ENCODE peak calls at places on chromosomes 12 and 14, in six cellular contexts. K, I, N, U, F and R are unnamed samples.

GRCh38 chr14:106346534-106347290 is 820.3 kb downstream of the TMEM121 start:
- DNase-seq in N (no peak), F (no peak), U (no peak), K (no peak), I (no peak), R (peak)

GRCh38 chr12:122366685-122367475 is 55.6 kb downstream of the CLIP1 start:
- DNase-seq in K (no peak), N (no peak), I (no peak), F (peak), U (no peak), R (no peak)

GRCh38 chr12:93311827-93312226 is 65.9 kb upstream of the NUDT4 start:
- DNase-seq in F (no peak), N (no peak), K (no peak), I (no peak), U (no peak), R (no peak)

GRCh38 chr12:91432079-91432478 is 249.5 kb upstream of the DCN start:
- DNase-seq in K (no peak), N (no peak), I (no peak), F (peak), U (no peak), R (no peak)

GRCh38 chr12:50533203-50533584 is 28.4 kb downstream of the DIP2B start:
- DNase-seq in K (no peak), U (no peak), I (no peak), N (no peak), F (no peak), R (no peak)

GRCh38 chr12:51171884-51172514 is 936 bp downstream of the TFCP2 start:
- DNase-seq in K (no peak), N (no peak), F (peak), U (no peak), I (peak), R (no peak)

GRCh38 chr12:15932975-15933374 is 21.8 kb downstream of the DERA start:
- DNase-seq in I (no peak), N (no peak), U (no peak), K (no peak), F (no peak), R (no peak)

GRCh38 chr12:124663771-124664366 is 96.5 kb upstream of the NCOR2 start:
- DNase-seq in F (no peak), I (no peak), K (no peak), U (no peak), N (no peak), R (no peak)

DNA sequence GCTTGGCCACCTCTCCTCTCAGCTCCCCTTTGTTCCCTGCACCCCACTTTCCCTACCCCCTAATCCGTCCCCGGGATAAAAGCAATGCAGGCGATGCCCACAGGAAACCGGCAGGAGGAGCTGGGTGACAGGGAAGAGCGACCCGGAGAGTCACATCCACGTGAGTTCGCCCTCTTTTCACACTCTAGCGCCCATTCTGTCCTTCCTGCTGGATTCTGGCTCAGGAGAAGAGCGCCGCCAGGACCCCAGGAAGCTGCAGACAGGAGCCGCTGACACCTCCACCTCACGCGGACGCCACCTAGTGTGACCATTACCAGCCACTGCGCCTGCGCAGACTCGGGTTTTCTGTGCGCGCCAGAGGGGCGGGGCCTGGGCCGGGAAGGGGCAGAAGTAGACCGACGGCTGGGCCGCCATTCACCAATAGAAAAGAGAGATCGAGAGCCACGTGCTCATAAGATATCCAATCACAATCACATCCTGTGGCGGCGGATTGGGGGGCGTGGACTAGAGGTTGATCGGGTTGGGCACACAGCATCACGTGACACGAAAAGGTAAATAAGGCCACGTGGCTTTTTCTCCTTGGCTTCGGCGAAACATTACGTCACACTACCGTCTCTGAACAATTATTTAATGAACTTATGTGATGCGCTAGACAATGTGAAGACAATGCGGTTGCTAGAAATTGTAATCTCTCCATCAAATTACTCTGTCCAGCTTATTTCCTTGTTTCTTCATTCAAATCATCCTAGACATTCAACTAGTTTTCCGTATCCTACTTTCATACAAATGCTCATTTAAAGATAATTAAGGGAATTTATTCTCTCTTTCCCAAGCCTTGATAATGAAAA is 10.1 kb downstream of the PLA2G1B start:
- DNase-seq in K (peak), U (peak), N (peak), F (peak), I (peak), R (peak)
- H3K27ac ChIP-seq in K (peak), U (peak), N (peak), F (peak), I (peak), R (peak)

DNA sequence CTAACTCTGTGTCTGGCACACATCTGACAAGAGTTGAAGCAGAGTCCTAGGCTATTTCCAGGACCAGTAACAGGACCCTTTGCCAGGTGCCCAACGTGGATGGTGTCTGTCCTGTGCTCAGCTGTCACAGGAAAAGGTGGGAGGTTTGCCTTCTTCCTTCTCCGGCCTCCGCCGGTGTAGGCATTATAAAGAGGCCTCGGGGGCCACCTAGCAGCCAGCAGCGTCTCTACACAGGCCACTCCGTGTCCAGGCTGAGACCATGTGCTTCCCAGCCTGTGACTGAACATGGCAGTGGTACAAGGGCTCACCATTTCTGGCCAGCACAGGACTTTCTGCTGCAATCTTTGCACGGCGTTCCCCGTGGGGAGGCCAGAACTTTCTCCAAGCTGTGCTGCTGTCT is 60.7 kb upstream of the GPATCH2L start:
- DNase-seq in I (no peak), K (no peak), F (peak), U (peak), N (peak), R (no peak)
- TF ChIP-seq CTCF in I (no peak), K (peak), F (no peak), U (no peak), N (no peak), R (no peak)

DNA sequence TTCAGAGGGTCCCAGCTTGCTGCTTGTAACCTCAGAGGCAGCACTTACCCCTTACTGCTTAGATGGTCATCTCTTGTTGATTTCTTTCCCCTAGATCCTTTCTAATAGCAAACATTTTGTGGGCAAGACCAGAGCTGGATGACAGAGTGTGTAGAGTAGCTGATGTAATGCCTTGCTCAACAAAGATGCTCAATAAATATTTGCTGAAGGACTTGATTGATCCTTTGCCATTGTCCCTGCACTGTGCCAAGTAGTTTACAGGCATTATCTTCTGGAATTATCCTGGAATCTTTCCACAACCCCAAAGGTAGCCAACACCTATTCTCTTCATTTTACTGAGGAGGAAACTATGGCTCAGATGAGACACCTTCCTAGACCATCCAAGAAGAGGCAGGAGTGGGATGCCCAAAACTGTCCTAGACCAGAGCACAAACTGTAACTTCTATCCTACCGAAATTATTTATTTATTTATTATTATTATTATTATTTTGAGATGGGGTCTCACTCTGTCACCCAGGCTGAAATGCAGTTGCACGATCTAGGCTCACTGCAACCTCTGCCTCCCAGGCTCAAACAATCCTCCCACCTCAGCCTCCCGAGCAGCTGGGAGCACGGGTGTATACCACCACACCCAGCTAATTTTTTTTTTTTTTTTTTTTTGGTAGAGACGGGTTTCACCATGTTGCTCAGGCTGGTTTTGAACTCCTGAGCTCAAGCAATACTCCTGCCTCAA is 1.4 kb downstream of the MMAB start:
- DNase-seq in K (no peak), N (no peak), F (no peak), U (no peak), I (no peak), R (no peak)
- H3K4me3 ChIP-seq in K (peak), N (no peak), F (no peak), U (no peak), I (no peak), R (no peak)

GRCh38 chr12:54010053-54010971 is 1.5 kb downstream of the HOXC8 start:
- DNase-seq in K (no peak), I (no peak), U (no peak), F (no peak), N (no peak), R (no peak)

GRCh38 chr12:54009171-54010052 is 627 bp downstream of the HOXC8 start:
- DNase-seq in I (no peak), U (no peak), K (no peak), F (no peak), N (no peak), R (no peak)

GRCh38 chr12:54006700-54007220 is 2.0 kb upstream of the HOXC8 start:
- DNase-seq in U (no peak), I (no peak), N (no peak), K (no peak), F (no peak), R (no peak)

GRCh38 chr12:54007538-54008259 is 1.1 kb upstream of the HOXC8 start:
- DNase-seq in F (no peak), I (no peak), U (no peak), N (no peak), K (no peak), R (no peak)

DNA sequence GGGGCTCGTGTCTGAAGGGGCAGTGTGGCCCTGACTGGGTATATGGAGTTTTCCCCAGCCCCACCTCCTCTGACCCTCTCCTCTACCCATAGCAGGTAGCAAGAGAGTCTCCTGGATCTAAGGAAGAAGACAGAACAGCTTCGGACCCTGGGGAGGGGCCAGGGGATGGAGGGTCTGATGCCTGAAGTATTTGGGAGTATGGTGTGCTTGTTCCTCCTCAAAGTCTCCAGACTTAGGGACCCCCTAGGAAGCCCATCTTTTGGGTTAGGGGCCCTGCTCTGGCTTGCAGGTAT is 579 bp upstream of the HOXC8 start:
- DNase-seq in F (no peak), N (no peak), I (no peak), K (no peak), U (no peak), R (no peak)
- H3K27ac ChIP-seq in F (no peak), N (no peak), I (no peak), K (no peak), U (peak), R (no peak)

DNA sequence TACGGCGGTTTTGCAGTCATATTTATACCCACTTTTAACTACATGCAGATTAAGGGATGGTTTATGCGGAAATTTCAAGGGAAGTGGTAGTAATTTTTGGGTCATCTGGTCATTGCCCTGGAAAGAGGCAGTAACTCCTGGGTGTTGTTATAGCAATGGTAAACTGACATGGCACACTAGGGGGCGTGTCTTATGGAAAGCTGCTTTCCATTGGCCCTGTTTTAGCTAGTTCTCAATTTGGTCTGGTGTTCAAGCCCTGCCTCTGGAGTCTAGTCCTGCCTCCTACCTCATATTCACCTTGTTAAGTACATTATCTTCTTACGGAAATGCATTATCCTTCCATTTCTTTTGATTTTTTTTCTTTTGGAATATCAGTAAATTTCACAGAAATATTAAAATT is 1.7 kb upstream of the IAPP start:
- DNase-seq in N (no peak), I (no peak), K (no peak), F (no peak), U (no peak), R (no peak)
- TF ChIP-seq CTCF in N (no peak), I (no peak), K (no peak), F (no peak), U (no peak), R (no peak)

GRCh38 chr12:100499416-100499815 is 25.8 kb downstream of the NR1H4 start:
- DNase-seq in I (no peak), N (no peak), U (no peak), K (no peak), F (no peak), R (no peak)

GRCh38 chr12:100503228-100503628 is 29.6 kb downstream of the NR1H4 start:
- DNase-seq in U (no peak), K (no peak), N (no peak), F (no peak), I (no peak), R (no peak)

DNA sequence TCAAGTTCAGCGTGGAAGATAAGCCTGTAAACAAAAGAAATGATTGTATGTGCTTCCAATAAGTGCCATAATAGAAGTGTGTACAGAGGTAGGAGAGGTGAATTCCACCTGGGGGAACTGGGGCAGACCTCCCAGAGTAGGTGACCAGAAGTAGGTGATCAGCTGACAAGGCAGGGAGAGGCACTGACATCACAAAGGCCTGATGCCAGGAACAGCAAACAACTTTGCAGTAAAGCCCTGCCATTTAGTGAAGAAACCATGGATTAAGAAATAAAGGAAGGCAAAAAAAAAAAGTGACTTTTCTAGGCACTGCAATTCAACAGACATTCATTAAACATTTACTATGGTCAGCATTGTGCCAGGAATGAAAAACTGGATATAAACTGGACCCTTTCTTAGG is 31.2 kb downstream of the NR1H4 start:
- DNase-seq in U (no peak), I (peak), F (no peak), N (no peak), K (no peak), R (no peak)
- H3K4me3 ChIP-seq in U (no peak), I (no peak), F (no peak), N (no peak), K (no peak), R (no peak)

GRCh38 chr12:47321436-47321835 is 241.7 kb upstream of the AMIGO2 start:
- DNase-seq in F (no peak), N (no peak), K (no peak), I (no peak), U (no peak), R (no peak)

GRCh38 chr12:47316609-47317049 is 236.9 kb upstream of the AMIGO2 start:
- DNase-seq in I (no peak), U (no peak), N (no peak), K (no peak), F (no peak), R (no peak)

GRCh38 chr12:47319746-47320145 is 240.0 kb upstream of the AMIGO2 start:
- DNase-seq in N (no peak), F (no peak), I (no peak), U (no peak), K (no peak), R (no peak)

GRCh38 chr12:47317182-47317915 is 237.6 kb upstream of the AMIGO2 start:
- DNase-seq in I (no peak), K (no peak), F (no peak), N (no peak), U (no peak), R (no peak)

GRCh38 chr12:47318963-47319362 is 239.2 kb upstream of the AMIGO2 start:
- DNase-seq in I (no peak), F (no peak), U (no peak), N (no peak), K (no peak), R (no peak)
- H3K27ac ChIP-seq in I (no peak), F (no peak), U (no peak), N (no peak), K (no peak), R (no peak)

DNA sequence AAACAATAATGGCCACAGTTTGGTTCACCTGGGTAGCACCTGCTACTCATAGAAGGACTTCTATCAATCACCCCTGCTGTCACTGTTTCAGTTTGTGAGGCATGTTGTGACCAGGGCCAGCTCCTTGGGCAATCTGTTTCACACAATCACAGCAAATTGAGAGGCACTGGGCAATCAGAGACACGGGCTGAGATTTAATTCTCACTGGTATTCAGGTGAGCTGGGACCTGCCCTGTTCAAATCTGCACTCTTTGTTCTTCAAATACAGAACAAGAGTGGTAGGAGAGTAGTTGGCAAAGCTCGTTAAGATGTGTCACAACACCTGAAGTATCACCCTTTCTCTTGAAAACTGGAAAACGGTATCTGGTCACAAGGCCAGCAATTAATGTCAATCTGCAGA is 57.8 kb upstream of the NAP1L1 start:
- DNase-seq in N (no peak), K (no peak), U (no peak), I (no peak), F (no peak), R (no peak)
- TF ChIP-seq CTCF in N (no peak), K (no peak), U (no peak), I (no peak), F (no peak), R (no peak)